ENCODE peak calls at places on chromosomes 4 and X, in ten cellular contexts. W is heart left ventricle, R is sigmoid colon, V is endothelial cell of umbilical vein, F is HCT116, M is upper lobe of left lung, L is GM12891, Q is A549, X is GM12878, G is stomach. J is an unnamed sample.
A peak's percentile ranks its signal among the peaks of the same experiment; 100 is the strongest.

GRCh38 chr4:104983615-104984179 is 163.0 kb upstream of the TET2 start:
- DNase-seq in Q (no peak), M (no peak), X (no peak), L (no peak), F (no peak), G (no peak), W (no peak), V (no peak), R (no peak), J (no peak)

GRCh38 chr4:151983854-151984253 is 223.0 kb upstream of the GATB start:
- DNase-seq in X (no peak), F (no peak), M (no peak), G (no peak), W (no peak), L (no peak), V (no peak), R (no peak), Q (no peak), J (no peak)

GRCh38 chr4:151518359-151518758 is 109.4 kb downstream of the FHIP1A start:
- DNase-seq in Q (no peak), G (no peak), X (no peak), L (no peak), R (no peak), F (no peak), V (no peak), W (no peak), M (no peak), J (no peak)

GRCh38 chrX:22433292-22434070 is 160.8 kb downstream of the CBLL2 start:
- DNase-seq in Q (no peak), R (peak; percentile 64), G (no peak), V (no peak), W (peak; percentile 20), X (no peak), M (no peak), F (no peak), L (no peak), J (no peak)

GRCh38 chr4:304987-305680 is at the start of gene ZNF732:
- DNase-seq in M (no peak), X (no peak), G (no peak), V (peak; percentile 27), Q (no peak), R (no peak), W (peak; percentile 50), F (no peak), L (no peak), J (no peak)

GRCh38 chr4:108903464-108904221 is 140.8 kb upstream of the ETNPPL start:
- DNase-seq in M (no peak), R (no peak), V (no peak), W (no peak), X (no peak), F (no peak), Q (no peak), G (no peak), L (no peak), J (no peak)

GRCh38 chr4:184688447-184688846 is 38.9 kb downstream of the PRIMPOL start:
- DNase-seq in Q (peak; percentile 38), V (peak; percentile 93), L (no peak), X (no peak), R (no peak), F (peak; percentile 54), G (no peak), M (no peak), W (no peak), J (no peak)

GRCh38 chrX:68508799-68509198 is 9.9 kb downstream of the YIPF6 start:
- DNase-seq in L (no peak), Q (no peak), F (no peak), W (no peak), R (no peak), M (no peak), G (no peak), V (peak; percentile 5), X (no peak), J (no peak)

GRCh38 chrX:45668686-45669443 is 468.2 kb upstream of the DIPK2B start:
- DNase-seq in W (no peak), M (no peak), X (no peak), L (no peak), Q (no peak), R (no peak), F (peak; percentile 78), G (no peak), V (peak; percentile 55), J (no peak)

GRCh38 chrX:109632906-109633504 is 8.0 kb upstream of the KCNE5 start:
- DNase-seq in M (no peak), Q (peak; percentile 13), W (no peak), G (no peak), F (no peak), L (no peak), X (no peak), V (peak; percentile 28), R (no peak), J (no peak)

GRCh38 chr4:78971326-78971725 is 32.1 kb upstream of the PAQR3 start:
- DNase-seq in Q (no peak), G (no peak), V (no peak), W (peak; percentile 18), L (no peak), X (no peak), M (no peak), F (no peak), R (peak; percentile 70), J (peak; percentile 66)

GRCh38 chr4:103268746-103269145 is 70.6 kb upstream of the CENPE start:
- DNase-seq in R (no peak), F (no peak), Q (no peak), X (no peak), G (no peak), V (no peak), L (no peak), M (no peak), W (no peak), J (no peak)

GRCh38 chr4:155529197-155529596 is 137.5 kb upstream of the GUCY1A1 start:
- DNase-seq in G (no peak), Q (no peak), W (no peak), R (no peak), L (no peak), X (no peak), V (peak; percentile 74), F (no peak), M (no peak), J (no peak)

GRCh38 chr4:89712141-89712540 is 124.8 kb downstream of the SNCA start:
- DNase-seq in Q (no peak), G (no peak), X (no peak), R (no peak), F (no peak), V (peak; percentile 92), L (no peak), W (no peak), M (no peak), J (no peak)

GRCh38 chrX:36214924-36215323 is 295.4 kb downstream of the CFAP47 start:
- DNase-seq in M (no peak), F (no peak), V (no peak), R (no peak), X (no peak), W (no peak), L (no peak), G (no peak), Q (no peak), J (no peak)

GRCh38 chr4:51835854-51836253 is 7.1 kb upstream of the DCUN1D4 start:
- DNase-seq in X (no peak), V (no peak), Q (no peak), W (no peak), M (no peak), G (no peak), R (no peak), L (no peak), F (no peak), J (no peak)

GRCh38 chrX:68936608-68937007 is 107.8 kb downstream of the EFNB1 start:
- DNase-seq in M (peak; percentile 21), R (peak; percentile 46), W (no peak), G (peak; percentile 22), L (no peak), V (no peak), X (no peak), Q (no peak), F (no peak), J (peak; percentile 38)

GRCh38 chr4:6641164-6641970 is 882 bp downstream of the MRFAP1 start:
- DNase-seq in Q (peak; percentile 18), X (no peak), W (peak; percentile 61), L (no peak), F (no peak), M (peak; percentile 57), R (no peak), V (peak; percentile 49), G (peak; percentile 40), J (peak; percentile 50)

GRCh38 chr4:6641971-6642320 is 1.5 kb downstream of the MRFAP1 start:
- DNase-seq in Q (no peak), L (no peak), X (no peak), G (no peak), F (no peak), R (no peak), V (no peak), M (no peak), W (no peak), J (no peak)

GRCh38 chr4:6644792-6645530 is 4.5 kb downstream of the MRFAP1 start:
- DNase-seq in Q (no peak), V (no peak), M (no peak), G (no peak), R (no peak), W (no peak), F (no peak), X (no peak), L (no peak), J (no peak)

GRCh38 chr4:6640292-6641163 is at the start of gene MRFAP1:
- DNase-seq in V (peak; percentile 96), X (peak; percentile 78), L (peak; percentile 88), R (peak; percentile 96), G (peak; percentile 96), Q (peak; percentile 80), M (peak; percentile 95), W (peak; percentile 97), F (peak; percentile 86), J (peak; percentile 94)

GRCh38 chr4:6643141-6643847 is 2.8 kb downstream of the MRFAP1 start:
- DNase-seq in X (no peak), L (no peak), V (no peak), Q (no peak), M (no peak), R (no peak), F (no peak), G (no peak), W (no peak), J (no peak)
- TF ChIP-seq POLR2A in X (no peak), L (no peak), V (no peak), Q (no peak), M (no peak), R (no peak), F (no peak), G (no peak), W (no peak), J (no peak)

GRCh38 chrX:136872091-136872700 is 8.3 kb downstream of the RBMX start:
- DNase-seq in G (no peak), R (no peak), X (no peak), W (no peak), V (no peak), F (no peak), M (no peak), L (no peak), Q (no peak), J (no peak)
- TF ChIP-seq POLR2A in G (no peak), R (no peak), X (no peak), W (no peak), V (no peak), F (no peak), M (no peak), L (no peak), Q (no peak), J (no peak)

GRCh38 chrX:40172169-40172979 is 74.6 kb upstream of the BCOR start:
- DNase-seq in F (no peak), V (peak; percentile 58), M (no peak), W (peak; percentile 85), Q (no peak), L (no peak), X (no peak), R (peak; percentile 88), G (peak; percentile 72), J (no peak)
- TF ChIP-seq POLR2A in F (no peak), V (no peak), M (peak; percentile 29), W (peak; percentile 16), Q (no peak), L (no peak), X (peak; percentile 65), R (no peak), G (no peak), J (peak; percentile 5)

GRCh38 chrX:357693-358471 is 28.8 kb downstream of the PPP2R3B start:
- DNase-seq in F (no peak), V (peak; percentile 79), G (no peak), X (no peak), W (peak; percentile 24), R (no peak), Q (no peak), M (no peak), L (no peak), J (no peak)
- TF ChIP-seq POLR2A in F (no peak), V (no peak), G (no peak), X (no peak), W (no peak), R (no peak), Q (no peak), M (no peak), L (no peak), J (no peak)